ENCODE peak calls at places on chromosomes 16 and 17, in six cellular contexts. F, R, U, I, P and X are unnamed samples.

GRCh38 chr17:4806420-4806769 is 557 bp upstream of the PLD2 start:
- DNase-seq in F (no peak), R (no peak), I (no peak), P (no peak), U (no peak), X (peak)

GRCh38 chr16:68605746-68606145 is 39.4 kb upstream of the CDH3 start:
- DNase-seq in I (no peak), U (no peak), R (no peak), P (no peak), F (no peak), X (no peak)

GRCh38 chr17:43860077-43860725 is 13.2 kb downstream of the CD300LG start:
- DNase-seq in R (no peak), F (no peak), I (no peak), U (peak), P (no peak), X (no peak)

GRCh38 chr16:1723450-1724147 is 17.6 kb downstream of the MAPK8IP3 start:
- DNase-seq in F (peak), I (no peak), R (peak), U (no peak), P (no peak), X (peak)

GRCh38 chr17:80799553-80800403 is 191.9 kb upstream of the CHMP6 start:
- DNase-seq in F (no peak), P (no peak), R (no peak), U (no peak), I (no peak), X (no peak)

GRCh38 chr17:5592382-5592781 is 8.1 kb upstream of the NLRP1 start:
- DNase-seq in F (peak), P (no peak), I (no peak), U (no peak), R (peak), X (peak)

GRCh38 chr17:28698253-28698941 is 13.3 kb downstream of the PROCA1 start:
- DNase-seq in I (no peak), P (no peak), R (no peak), U (no peak), F (no peak), X (no peak)

GRCh38 chr17:8758137-8758596 is at the start of gene SPDYE4:
- DNase-seq in F (no peak), P (no peak), U (no peak), I (no peak), R (no peak), X (no peak)

GRCh38 chr16:65834680-65835079 is 531.8 kb upstream of the CDH5 start:
- DNase-seq in F (no peak), P (no peak), I (no peak), U (no peak), R (no peak), X (no peak)

GRCh38 chr17:29621751-29622194 is 939 bp downstream of the CORO6 start:
- DNase-seq in P (no peak), F (peak), U (no peak), I (no peak), R (no peak), X (no peak)

GRCh38 chr16:51121009-51121347 is 30.1 kb downstream of the SALL1 start:
- DNase-seq in F (no peak), P (no peak), U (no peak), R (no peak), I (no peak), X (no peak)

GRCh38 chr16:278863-279366 is 1.5 kb upstream of the ARHGDIG start:
- DNase-seq in I (no peak), P (no peak), U (no peak), R (peak), F (peak), X (no peak)

GRCh38 chr16:75053791-75054555 is 55.1 kb downstream of the ZNRF1 start:
- DNase-seq in P (no peak), R (no peak), I (no peak), F (no peak), U (no peak), X (peak)

GRCh38 chr16:27795992-27796614 is 246.2 kb downstream of the KATNIP start:
- DNase-seq in F (peak), I (no peak), R (peak), U (no peak), P (no peak), X (no peak)

GRCh38 chr17:63191610-63192009 is 225.6 kb downstream of the TANC2 start:
- DNase-seq in F (no peak), U (peak), P (no peak), I (no peak), R (no peak), X (no peak)

GRCh38 chr16:49727611-49728010 is 128.3 kb downstream of the ZNF423 start:
- DNase-seq in U (no peak), F (no peak), I (no peak), R (no peak), P (no peak), X (no peak)

GRCh38 chr17:39209317-39210092 is 9.4 kb downstream of the RPL19 start:
- DNase-seq in R (peak), U (peak), I (peak), P (peak), F (peak), X (peak)

DNA sequence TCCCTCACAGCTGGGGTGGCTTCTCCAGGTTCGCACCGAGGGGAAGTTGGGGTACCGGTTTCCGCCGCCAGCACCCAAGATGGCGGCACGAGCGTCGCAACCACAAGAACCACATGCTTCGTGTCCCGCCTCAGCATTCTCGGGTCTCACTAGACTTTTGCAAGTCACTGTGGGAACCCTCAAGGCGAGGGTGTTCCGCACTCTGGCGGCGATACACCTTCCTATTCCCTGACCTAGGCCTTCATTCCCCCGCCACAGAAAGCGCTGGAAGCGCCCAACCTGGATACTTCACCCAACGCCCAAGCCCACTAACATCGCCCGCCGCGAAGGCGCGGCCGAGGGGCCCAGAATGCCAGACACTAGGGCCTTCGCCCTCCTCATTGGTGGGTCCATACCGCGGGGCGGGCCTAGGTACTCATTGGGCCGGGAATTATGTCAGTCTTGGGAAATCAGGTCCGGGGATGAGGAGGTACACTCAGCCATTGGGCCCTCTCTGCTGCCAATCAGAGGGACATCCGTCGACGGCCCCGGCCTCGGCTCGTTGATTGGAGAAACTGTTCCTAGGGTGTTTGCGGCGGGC is 328 bp upstream of the NFE2L1 start:
- DNase-seq in F (peak), I (peak), R (peak), U (peak), P (peak), X (peak)
- H3K4me3 ChIP-seq in F (peak), I (peak), R (peak), U (peak), P (peak), X (peak)

GRCh38 chr17:68196394-68197090 is 51.3 kb upstream of the AMZ2 start:
- DNase-seq in U (no peak), I (no peak), R (peak), F (no peak), P (no peak), X (no peak)

GRCh38 chr17:68198931-68199836 is 48.7 kb upstream of the AMZ2 start:
- DNase-seq in P (no peak), R (peak), U (no peak), I (no peak), F (no peak), X (no peak)

GRCh38 chr17:68195667-68196393 is 52.0 kb upstream of the AMZ2 start:
- DNase-seq in P (no peak), R (peak), U (no peak), F (no peak), I (no peak), X (no peak)

GRCh38 chr17:68197997-68198930 is 49.6 kb upstream of the AMZ2 start:
- DNase-seq in R (peak), P (no peak), I (no peak), F (no peak), U (peak), X (no peak)

DNA sequence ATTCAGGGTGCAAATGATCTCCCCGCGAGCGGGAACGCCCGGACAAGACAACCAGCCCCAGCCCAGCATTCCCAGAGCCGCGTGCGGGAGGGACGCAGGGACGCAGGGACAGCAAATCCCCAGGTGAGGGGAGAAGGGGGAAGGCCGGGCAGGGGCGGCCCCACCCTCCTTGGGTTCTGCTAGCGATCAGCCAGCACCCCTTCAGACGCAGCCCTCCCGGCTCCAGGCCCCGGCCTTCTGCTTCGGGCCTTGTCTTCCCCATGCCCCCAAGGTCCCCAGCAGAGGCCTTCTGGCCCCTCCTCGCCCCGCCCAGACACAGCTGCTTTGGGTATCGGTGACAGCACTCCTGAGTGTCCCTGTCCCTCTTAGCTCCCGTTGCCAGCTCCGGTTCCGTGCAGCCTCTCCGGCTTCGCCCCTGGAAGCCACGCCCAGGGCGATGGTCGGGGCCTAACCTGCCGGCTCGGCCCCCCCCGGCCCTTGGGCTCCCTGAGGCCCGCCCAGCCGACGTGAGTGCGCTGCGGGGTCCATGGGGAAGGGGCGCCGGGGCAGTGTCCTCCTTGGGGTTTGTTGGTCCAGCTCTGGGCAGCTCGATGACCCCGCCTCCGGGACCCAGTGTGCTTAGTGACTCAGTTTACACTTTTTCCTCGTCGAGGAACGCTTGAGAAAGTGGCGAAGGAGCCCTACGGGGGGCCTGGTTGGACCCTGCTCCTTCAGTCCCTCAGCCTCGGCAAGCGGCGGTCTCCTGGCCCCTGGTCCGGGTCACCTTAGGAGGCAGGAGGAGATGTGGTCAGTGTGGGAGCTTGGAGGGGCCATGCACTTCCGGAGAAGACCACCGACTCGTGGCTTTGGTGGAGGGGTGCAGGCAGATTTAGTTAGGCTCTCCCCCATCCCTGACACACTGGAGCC is 50.5 kb upstream of the AMZ2 start:
- DNase-seq in P (no peak), F (no peak), R (peak), U (no peak), I (no peak), X (no peak)
- H3K4me3 ChIP-seq in P (no peak), F (no peak), R (peak), U (peak), I (peak), X (no peak)

DNA sequence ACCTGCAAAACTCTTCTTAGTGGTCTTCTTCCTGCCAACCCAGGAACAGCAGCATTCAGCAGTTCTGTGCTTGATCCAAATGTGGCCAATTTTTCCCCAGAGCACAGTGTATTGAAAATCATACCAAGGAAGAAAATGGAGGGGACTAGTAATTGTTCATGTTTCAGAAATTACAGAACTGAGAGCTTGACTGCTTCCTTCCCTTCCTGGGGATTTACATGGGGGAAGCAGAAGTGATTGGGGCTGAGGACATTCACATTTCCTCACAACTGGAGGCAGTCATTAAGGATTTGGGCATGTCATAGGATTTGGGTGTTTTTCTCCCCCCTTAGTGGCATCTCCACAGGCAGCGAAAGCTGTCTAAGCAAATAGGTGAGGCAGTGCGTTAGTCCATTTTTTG is 19.7 kb downstream of the CIITA start:
- DNase-seq in U (no peak), P (no peak), R (no peak), I (no peak), F (no peak), X (no peak)
- H3K4me3 ChIP-seq in U (no peak), P (no peak), R (no peak), I (no peak), F (no peak), X (no peak)

GRCh38 chr16:88405325-88406060 is 22.7 kb downstream of the ZNF469 start:
- DNase-seq in R (no peak), F (peak), U (no peak), I (no peak), P (no peak), X (no peak)
- H3K4me3 ChIP-seq in R (no peak), F (no peak), U (no peak), I (peak), P (peak), X (no peak)

GRCh38 chr17:50767446-50767845 is at the start of gene ANKRD40CL:
- DNase-seq in R (no peak), F (no peak), P (no peak), U (no peak), I (no peak), X (no peak)
- H3K4me3 ChIP-seq in R (no peak), F (no peak), P (no peak), U (no peak), I (no peak), X (no peak)

GRCh38 chr17:75723201-75723930 is 2.1 kb downstream of the ITGB4 start:
- DNase-seq in F (no peak), I (no peak), P (no peak), U (no peak), R (no peak), X (no peak)
- H3K4me3 ChIP-seq in F (no peak), I (no peak), P (no peak), U (peak), R (no peak), X (no peak)

GRCh38 chr16:11957591-11958395 is 7.2 kb upstream of the TNFRSF17 start:
- DNase-seq in U (no peak), R (no peak), P (no peak), F (no peak), I (no peak), X (no peak)
- H3K4me3 ChIP-seq in U (no peak), R (no peak), P (no peak), F (no peak), I (no peak), X (no peak)

DNA sequence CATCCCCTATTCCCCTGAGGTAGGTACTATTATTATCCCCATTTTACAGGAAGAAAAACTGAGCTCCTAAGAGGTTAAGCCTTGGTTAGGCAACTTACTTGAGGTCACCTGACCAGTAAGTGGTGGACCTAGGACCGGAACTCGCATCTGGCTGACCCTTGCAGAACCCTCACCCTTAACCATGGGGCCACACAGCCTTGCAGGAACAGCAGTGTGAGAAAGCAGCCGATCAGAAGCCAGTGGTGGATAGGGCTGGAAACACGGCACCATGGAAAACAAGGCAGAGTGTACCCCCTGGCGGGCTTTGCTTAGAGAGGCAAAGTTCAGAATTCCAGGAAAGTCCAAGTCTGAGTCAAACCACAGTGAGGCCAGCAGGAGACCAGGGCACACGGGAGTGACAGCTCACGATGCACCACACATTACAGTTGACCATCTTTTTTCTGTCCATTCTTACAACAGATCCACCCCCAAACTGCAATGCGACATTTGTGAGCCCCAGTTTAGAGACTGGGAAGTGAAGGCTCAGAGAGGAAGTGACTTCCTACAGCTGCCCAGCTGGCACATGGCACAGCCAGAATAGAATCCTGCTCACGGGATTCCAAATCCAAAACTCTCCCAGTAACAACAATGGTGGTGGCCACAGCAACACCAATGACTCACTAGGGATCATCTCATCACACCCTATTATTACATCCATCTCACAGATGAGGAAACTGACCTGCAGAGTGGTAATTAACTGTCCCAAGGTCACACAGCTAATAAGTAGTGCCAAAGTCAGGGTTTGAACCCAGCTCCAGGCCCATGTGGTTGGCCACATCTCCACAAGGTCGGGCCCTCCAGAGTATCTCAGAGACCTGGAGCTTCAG is 20.3 kb downstream of the KIFC3 start:
- DNase-seq in F (no peak), R (no peak), U (no peak), P (no peak), I (no peak), X (no peak)
- H3K4me3 ChIP-seq in F (no peak), R (no peak), U (no peak), P (no peak), I (no peak), X (no peak)

GRCh38 chr17:45197555-45198334 is 23.9 kb upstream of the FMNL1 start:
- DNase-seq in F (peak), I (peak), R (peak), P (peak), U (peak), X (peak)
- H3K4me3 ChIP-seq in F (no peak), I (peak), R (no peak), P (no peak), U (no peak), X (no peak)

GRCh38 chr17:59756236-59756818 is 48.9 kb downstream of the VMP1 start:
- DNase-seq in U (no peak), I (no peak), R (no peak), P (no peak), F (peak), X (peak)
- H3K4me3 ChIP-seq in U (no peak), I (peak), R (no peak), P (no peak), F (no peak), X (no peak)